ENCODE peak calls at places on chromosomes 4 and X, in eight cellular contexts. S, E, G, T, D, Q, B and A are unnamed samples. For H3K36me3, the result is how much of the 10 kb centered on the place peaks cover.

GRCh38 chr4:59583845-59584568 is 1616.1 kb upstream of the ADGRL3 start:
- DNase-seq in S (no peak), E (no peak), G (no peak), T (no peak), D (no peak), Q (no peak), B (peak), A (no peak)

GRCh38 chrX:103656623-103657022 is 27.8 kb downstream of the TCEAL1 start:
- DNase-seq in S (no peak), E (no peak), G (peak), T (no peak), D (peak), Q (no peak), B (no peak), A (peak)

GRCh38 chr4:160592258-160592657 is 1489.4 kb downstream of the RAPGEF2 start:
- DNase-seq in S (no peak), E (no peak), G (no peak), T (no peak), D (no peak), Q (no peak), B (no peak), A (no peak)

GRCh38 chr4:77310931-77311330 is 153.9 kb downstream of the CCNG2 start:
- DNase-seq in S (no peak), E (no peak), G (no peak), T (no peak), D (peak), Q (no peak), B (no peak), A (no peak)

GRCh38 chr4:126851391-126851790 is 781.4 kb upstream of the INTU start:
- DNase-seq in S (no peak), E (no peak), G (no peak), T (no peak), D (peak), Q (no peak), B (no peak), A (no peak)

GRCh38 chrX:73987166-73987565 is 316.8 kb upstream of the ZCCHC13 start:
- DNase-seq in S (no peak), E (no peak), G (no peak), T (no peak), D (no peak), Q (no peak), B (no peak), A (no peak)

GRCh38 chr4:3302164-3302785 is 9.5 kb downstream of the RGS12 start:
- DNase-seq in S (no peak), E (no peak), G (peak), T (peak), D (no peak), Q (no peak), B (peak), A (peak)

GRCh38 chr4:126779001-126779400 is 853.8 kb upstream of the INTU start:
- DNase-seq in S (no peak), E (no peak), G (no peak), T (no peak), D (peak), Q (no peak), B (no peak), A (no peak)

GRCh38 chrX:24294619-24295018 is 19.2 kb downstream of the SUPT20HL2 start:
- DNase-seq in S (no peak), E (peak), G (no peak), T (no peak), D (peak), Q (no peak), B (peak), A (peak)

GRCh38 chr4:40311811-40312346 is 23.3 kb upstream of the CHRNA9 start:
- DNase-seq in S (no peak), E (no peak), G (no peak), T (no peak), D (no peak), Q (peak), B (no peak), A (no peak)

GRCh38 chr4:56296449-56296990 is 90.8 kb downstream of the AASDH start:
- DNase-seq in S (no peak), E (no peak), G (no peak), T (no peak), D (no peak), Q (no peak), B (no peak), A (no peak)

GRCh38 chr4:90328558-90328957 is 201.4 kb downstream of the CCSER1 start:
- DNase-seq in S (no peak), E (peak), G (no peak), T (no peak), D (peak), Q (no peak), B (no peak), A (peak)

GRCh38 chrX:73562458-73562857 is 539 bp upstream of the CHIC1 start:
- DNase-seq in S (no peak), E (no peak), G (no peak), T (no peak), D (no peak), Q (no peak), B (no peak), A (no peak)

GRCh38 chr4:80134936-80135701 is 62.1 kb upstream of the ANTXR2 start:
- DNase-seq in S (no peak), E (no peak), G (no peak), T (no peak), D (no peak), Q (no peak), B (no peak), A (no peak)

GRCh38 chrX:122187065-122187464 is 997.0 kb upstream of the GRIA3 start:
- DNase-seq in S (no peak), E (no peak), G (no peak), T (no peak), D (no peak), Q (no peak), B (no peak), A (no peak)

GRCh38 chrX:49178537-49178936 is 6.8 kb downstream of the PLP2 start:
- DNase-seq in S (no peak), E (no peak), G (no peak), T (no peak), D (no peak), Q (no peak), B (no peak), A (no peak)

GRCh38 chrX:65196758-65197371 is 220.6 kb upstream of the ZC4H2 start:
- DNase-seq in S (no peak), E (peak), G (peak), T (peak), D (peak), Q (peak), B (peak), A (peak)

GRCh38 chrX:115233497-115234219 is at the start of gene LRCH2:
- DNase-seq in S (peak), E (no peak), G (peak), T (peak), D (peak), Q (peak), B (peak), A (peak)

GRCh38 chr4:19379318-19379717 is 872.4 kb upstream of the SLIT2 start:
- DNase-seq in S (no peak), E (no peak), G (no peak), T (no peak), D (no peak), Q (no peak), B (no peak), A (no peak)

GRCh38 chr4:80294206-80294605 is 27.7 kb downstream of the FGF5 start:
- DNase-seq in S (no peak), E (no peak), G (no peak), T (no peak), D (no peak), Q (no peak), B (no peak), A (no peak)

GRCh38 chr4:44738615-44739014 is 12.3 kb upstream of the GNPDA2 start:
- DNase-seq in S (no peak), E (no peak), G (no peak), T (no peak), D (peak), Q (no peak), B (no peak), A (no peak)

GRCh38 chr4:128516568-128516967 is 229.0 kb upstream of the PGRMC2 start:
- DNase-seq in S (no peak), E (no peak), G (no peak), T (no peak), D (peak), Q (no peak), B (no peak), A (no peak)

GRCh38 chrX:115560978-115561604 is at the start of gene PLS3:
- DNase-seq in S (peak), E (peak), G (peak), T (peak), D (peak), Q (peak), B (peak), A (peak)

GRCh38 chrX:45208121-45208856 is 7.6 kb upstream of the DIPK2B start:
- DNase-seq in S (no peak), E (no peak), G (no peak), T (no peak), D (no peak), Q (no peak), B (no peak), A (no peak)

GRCh38 chr4:24574256-24574655 is 10.1 kb downstream of the DHX15 start:
- DNase-seq in S (no peak), E (no peak), G (no peak), T (no peak), D (no peak), Q (no peak), B (no peak), A (no peak)

DNA sequence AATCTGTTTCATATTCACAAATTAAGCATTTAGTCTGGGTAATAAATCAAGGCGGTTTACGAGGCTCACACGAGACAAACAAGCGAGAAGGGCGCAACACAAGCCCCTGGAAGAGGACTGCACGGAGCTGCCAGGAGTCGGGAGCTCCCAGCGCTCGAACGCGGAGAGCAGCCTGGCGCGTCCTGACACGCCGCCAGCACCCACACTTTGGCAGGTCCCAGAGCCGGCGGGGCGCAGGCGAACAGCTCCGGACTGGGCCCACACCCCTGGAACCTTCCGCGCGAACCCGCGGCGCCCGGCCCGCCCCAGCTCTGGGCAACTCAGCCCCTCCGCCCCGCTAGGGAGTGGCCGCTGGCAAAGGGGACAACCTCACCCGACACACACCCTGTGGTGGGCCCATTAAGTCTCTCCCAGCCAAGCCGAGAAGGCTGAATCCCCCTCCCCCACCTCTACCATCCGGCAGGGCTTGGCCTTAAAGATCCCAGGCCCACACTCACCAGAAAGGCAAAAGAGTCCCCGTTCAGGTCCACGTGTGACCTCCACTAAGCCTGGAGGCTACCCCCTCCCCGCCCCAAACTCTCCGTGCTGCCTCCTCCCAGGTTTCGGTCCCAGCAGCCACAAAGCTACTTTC is 47.4 kb upstream of the BCOR start:
- DNase-seq in S (peak), E (no peak), G (no peak), T (no peak), D (peak), Q (no peak), B (peak), A (peak)
- H3K4me3 ChIP-seq in S (peak), E (peak), G (no peak), T (peak), D (peak), Q (peak), B (peak), A (peak)

GRCh38 chr4:184427687-184428086 is 46.7 kb downstream of the IRF2 start:
- DNase-seq in S (no peak), E (no peak), G (no peak), T (no peak), D (no peak), Q (no peak), B (no peak), A (no peak)
- H3K36me3 ChIP-seq in S (under half), E (under half), G (under half), T (under half), D (under half), Q (under half), B (under half), A (under half)

GRCh38 chrX:124215786-124216185 is 116.7 kb upstream of the TEX13D start:
- DNase-seq in S (no peak), E (no peak), G (no peak), T (no peak), D (no peak), Q (no peak), B (no peak), A (no peak)

GRCh38 chrX:124223524-124223923 is 108.9 kb upstream of the TEX13D start:
- DNase-seq in S (no peak), E (no peak), G (no peak), T (no peak), D (no peak), Q (no peak), B (peak), A (no peak)

GRCh38 chrX:124212622-124213021 is 119.8 kb upstream of the TEX13D start:
- DNase-seq in S (no peak), E (no peak), G (no peak), T (no peak), D (no peak), Q (no peak), B (no peak), A (no peak)

GRCh38 chrX:124216396-124217124 is 115.9 kb upstream of the TEX13D start:
- DNase-seq in S (no peak), E (no peak), G (no peak), T (no peak), D (no peak), Q (no peak), B (peak), A (no peak)

DNA sequence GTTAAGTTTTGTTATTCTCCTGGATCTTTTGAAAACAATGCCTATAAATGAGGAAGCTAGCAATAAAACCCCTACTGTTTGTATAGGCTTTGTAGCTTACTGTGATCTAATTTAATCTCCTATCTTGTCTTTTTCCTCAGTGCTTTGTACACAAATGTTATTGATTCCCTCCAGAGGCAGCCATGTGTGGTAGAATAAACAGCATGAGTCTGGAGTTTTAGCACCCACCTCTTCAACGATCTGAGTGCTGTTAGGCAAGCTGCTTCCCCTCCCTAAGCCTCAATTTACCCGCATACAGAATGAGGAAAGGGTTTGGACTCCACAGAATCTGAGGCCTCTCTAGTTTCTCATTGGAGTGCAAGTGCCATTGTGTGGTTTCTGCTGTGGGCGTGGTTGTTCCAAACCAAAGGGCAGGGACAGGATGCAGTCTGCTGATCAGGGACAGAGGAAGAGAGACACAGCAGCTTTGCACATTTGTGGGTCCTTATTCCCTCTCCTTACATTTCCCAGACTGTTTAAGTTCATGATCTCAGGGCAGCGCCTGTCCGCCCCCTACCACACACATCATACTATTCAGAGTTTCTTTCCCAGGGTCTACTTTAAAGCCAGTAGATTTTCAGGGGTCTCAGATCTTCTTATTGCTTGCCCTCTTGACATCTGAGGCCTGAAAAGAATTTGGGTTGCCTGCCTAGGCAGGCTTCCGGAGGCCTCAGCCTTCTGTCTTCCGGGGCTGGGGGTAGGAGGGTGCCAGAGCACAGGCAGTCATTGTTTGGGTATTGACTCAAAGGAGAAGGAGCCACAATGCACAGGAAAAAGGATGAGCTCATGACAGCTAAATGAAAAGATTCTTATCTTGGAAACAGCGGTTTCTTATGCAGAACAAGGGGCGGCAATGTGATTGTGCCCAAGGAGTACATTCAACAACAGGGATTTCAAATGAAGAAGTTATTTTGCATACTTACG is 114.9 kb upstream of the TEX13D start:
- DNase-seq in S (no peak), E (peak), G (no peak), T (no peak), D (peak), Q (no peak), B (peak), A (no peak)
- H3K4me3 ChIP-seq in S (no peak), E (no peak), G (no peak), T (no peak), D (no peak), Q (no peak), B (peak), A (no peak)

DNA sequence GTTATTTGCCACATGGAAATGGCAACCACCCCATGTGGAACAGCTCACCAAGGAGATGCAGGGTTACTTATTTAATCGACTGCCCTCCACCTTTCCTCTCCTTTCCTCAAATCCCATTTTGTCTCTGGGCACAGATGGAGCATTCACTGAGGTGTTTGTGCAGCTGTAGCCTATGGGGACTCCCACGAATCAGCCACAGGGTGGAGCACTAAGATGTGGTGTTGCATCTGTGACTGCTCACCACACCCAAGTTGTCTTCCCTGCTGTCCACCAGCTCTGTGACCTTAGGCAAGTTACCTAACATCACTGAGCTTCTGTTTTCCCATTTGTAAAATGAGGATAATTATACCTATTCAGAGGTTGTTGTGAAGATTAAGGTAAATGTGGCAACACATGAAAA is 252.4 kb upstream of the CPEB2 start:
- DNase-seq in S (no peak), E (peak), G (no peak), T (peak), D (peak), Q (peak), B (peak), A (peak)
- H3K36me3 ChIP-seq in S (under half), E (under half), G (under half), T (under half), D (under half), Q (under half), B (under half), A (under half)

GRCh38 chr4:1208266-1208961 is 36.0 kb upstream of the SPON2 start:
- DNase-seq in S (peak), E (peak), G (peak), T (peak), D (no peak), Q (no peak), B (no peak), A (peak)

GRCh38 chr4:1210241-1210841 is 38.0 kb upstream of the SPON2 start:
- DNase-seq in S (peak), E (peak), G (peak), T (peak), D (no peak), Q (no peak), B (no peak), A (no peak)

GRCh38 chr4:1207603-1208265 is 35.4 kb upstream of the SPON2 start:
- DNase-seq in S (peak), E (peak), G (peak), T (peak), D (peak), Q (no peak), B (peak), A (peak)

GRCh38 chr4:1209821-1210220 is 37.4 kb upstream of the SPON2 start:
- DNase-seq in S (peak), E (peak), G (peak), T (peak), D (peak), Q (no peak), B (no peak), A (peak)

DNA sequence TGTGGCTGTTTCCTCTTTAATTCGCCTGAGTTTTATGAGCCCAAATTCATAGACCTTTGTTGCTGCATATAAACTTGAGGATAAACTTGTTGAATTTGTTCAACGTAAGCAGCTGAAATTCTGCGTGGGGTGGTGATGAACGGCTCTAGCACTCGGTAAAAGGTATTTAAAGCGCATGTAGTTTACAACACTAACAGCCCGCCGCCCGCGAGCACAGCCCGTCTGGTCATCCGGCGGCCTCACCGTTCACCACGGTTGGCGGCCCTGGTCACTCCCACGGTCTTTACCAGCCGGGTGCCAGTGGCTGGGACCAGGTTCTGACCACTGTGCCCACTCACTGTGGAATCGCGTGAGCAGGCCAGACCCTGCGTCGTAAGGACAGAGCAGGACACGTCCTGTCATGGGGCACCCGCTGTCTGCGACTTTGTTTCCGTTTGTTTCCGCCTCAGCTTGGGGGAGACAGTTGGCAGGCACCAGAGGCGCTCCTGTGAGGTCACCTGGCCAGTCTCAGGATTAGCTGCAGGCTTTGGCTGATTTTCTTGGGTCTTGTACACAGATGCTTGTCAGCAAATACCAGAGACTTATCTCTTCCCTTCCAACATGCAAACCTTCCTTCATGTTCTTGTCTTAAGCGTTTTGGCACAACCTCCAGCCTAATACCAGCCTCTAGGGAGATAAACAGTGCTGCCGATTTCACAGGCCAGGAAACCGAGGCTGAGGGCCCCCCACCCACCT is 36.8 kb upstream of the SPON2 start:
- DNase-seq in S (peak), E (peak), G (peak), T (peak), D (no peak), Q (peak), B (no peak), A (no peak)
- H3K4me3 ChIP-seq in S (no peak), E (no peak), G (no peak), T (no peak), D (no peak), Q (no peak), B (no peak), A (no peak)

GRCh38 chrX:54550821-54551220 is 20.8 kb downstream of the GNL3L start:
- DNase-seq in S (no peak), E (no peak), G (no peak), T (no peak), D (no peak), Q (no peak), B (no peak), A (no peak)

DNA sequence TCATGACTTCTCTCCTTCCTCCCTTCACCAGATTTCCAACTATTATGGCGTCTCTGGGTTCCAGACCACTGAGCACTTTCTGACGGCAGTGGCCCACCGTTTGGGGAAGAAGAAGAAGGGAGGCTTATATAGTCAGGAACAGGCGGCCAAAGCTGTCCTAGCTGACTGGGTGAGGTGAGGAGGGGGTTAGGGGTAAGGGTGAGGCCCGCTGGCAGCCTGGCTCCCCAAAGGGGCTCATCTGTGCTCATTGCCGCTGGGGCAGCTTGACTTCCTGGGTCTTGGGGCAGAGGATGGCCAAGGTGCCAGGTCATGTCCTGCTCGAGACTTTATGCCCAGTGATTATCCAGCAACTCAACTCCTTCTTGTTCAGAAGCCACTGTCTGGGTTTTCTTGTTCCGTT is 21.8 kb downstream of the GNL3L start:
- DNase-seq in S (no peak), E (no peak), G (no peak), T (no peak), D (no peak), Q (no peak), B (no peak), A (no peak)
- H3K36me3 ChIP-seq in S (under half), E (under half), G (half or more), T (under half), D (under half), Q (under half), B (under half), A (under half)

GRCh38 chr4:13545394-13545808 is 1.1 kb upstream of the NKX3-2 start:
- DNase-seq in S (no peak), E (no peak), G (no peak), T (no peak), D (no peak), Q (no peak), B (no peak), A (no peak)
- H3K4me3 ChIP-seq in S (no peak), E (peak), G (no peak), T (no peak), D (peak), Q (no peak), B (peak), A (peak)